ENCODE peak calls at places on chromosomes 1 and 21, in ten cellular contexts. M is right atrium auricular region, E is IMR-90, Q is mammary epithelial cell, O is uterus, N is lower lobe of right lung, R is cardiac muscle cell, X is endodermal cell, A is stomach, L is AG04450. S is an unnamed sample.

GRCh38 chr1:31036749-31037500 is 28.6 kb downstream of the PUM1 start:
- DNase-seq in M (no peak), E (peak; percentile 42), Q (peak; percentile 44), O (no peak), N (no peak), R (no peak), X (no peak), A (no peak), L (no peak), S (no peak)

GRCh38 chr1:208101661-208102431 is 142.3 kb downstream of the PLXNA2 start:
- DNase-seq in M (no peak), E (peak; percentile 36), Q (no peak), O (peak; percentile 63), N (no peak), R (peak; percentile 80), X (no peak), A (no peak), L (no peak), S (peak; percentile 61)

GRCh38 chr1:6162773-6163172 is 17.3 kb downstream of the CHD5 start:
- DNase-seq in M (no peak), E (no peak), Q (no peak), O (no peak), N (no peak), R (no peak), X (peak; percentile 82), A (no peak), L (no peak), S (no peak)

GRCh38 chr1:6265173-6265572 is 4.3 kb upstream of the GPR153 start:
- DNase-seq in M (no peak), E (no peak), Q (no peak), O (no peak), N (no peak), R (no peak), X (no peak), A (no peak), L (no peak), S (no peak)

GRCh38 chr1:28144203-28145135 is 32.0 kb downstream of the PTAFR start:
- DNase-seq in M (no peak), E (peak; percentile 80), Q (peak; percentile 94), O (no peak), N (no peak), R (peak; percentile 45), X (no peak), A (no peak), L (no peak), S (no peak)

GRCh38 chr1:40627987-40628902 is 37.2 kb downstream of the RIMS3 start:
- DNase-seq in M (no peak), E (no peak), Q (peak; percentile 84), O (no peak), N (no peak), R (no peak), X (no peak), A (no peak), L (no peak), S (no peak)

GRCh38 chr1:218865591-218865990 is 308.1 kb upstream of the LYPLAL1 start:
- DNase-seq in M (no peak), E (peak; percentile 47), Q (peak; percentile 79), O (no peak), N (no peak), R (peak; percentile 81), X (no peak), A (no peak), L (no peak), S (no peak)

GRCh38 chr1:2197732-2198165 is 3.2 kb upstream of the FAAP20 start:
- DNase-seq in M (no peak), E (no peak), Q (no peak), O (no peak), N (no peak), R (no peak), X (no peak), A (no peak), L (no peak), S (no peak)

GRCh38 chr1:41051022-41051421 is 29.5 kb upstream of the SLFNL1 start:
- DNase-seq in M (no peak), E (no peak), Q (no peak), O (no peak), N (no peak), R (no peak), X (no peak), A (no peak), L (no peak), S (no peak)

GRCh38 chr1:91765880-91766443 is 120.0 kb downstream of the TGFBR3 start:
- DNase-seq in M (no peak), E (no peak), Q (no peak), O (no peak), N (no peak), R (no peak), X (no peak), A (no peak), L (no peak), S (no peak)

GRCh38 chr1:91765293-91765692 is 120.7 kb downstream of the TGFBR3 start:
- DNase-seq in M (no peak), E (no peak), Q (no peak), O (no peak), N (no peak), R (no peak), X (no peak), A (no peak), L (no peak), S (no peak)

GRCh38 chr1:91763252-91763651 is 122.7 kb downstream of the TGFBR3 start:
- DNase-seq in M (no peak), E (peak; percentile 77), Q (no peak), O (no peak), N (no peak), R (peak; percentile 57), X (no peak), A (no peak), L (no peak), S (no peak)

GRCh38 chr1:91766883-91767282 is 119.1 kb downstream of the TGFBR3 start:
- DNase-seq in M (no peak), E (no peak), Q (no peak), O (no peak), N (no peak), R (no peak), X (no peak), A (no peak), L (no peak), S (no peak)

GRCh38 chr1:91764471-91765115 is 121.4 kb downstream of the TGFBR3 start:
- DNase-seq in M (peak; percentile 53), E (no peak), Q (no peak), O (no peak), N (no peak), R (no peak), X (peak; percentile 87), A (no peak), L (no peak), S (no peak)
- TF ChIP-seq CTCF in M (no peak), E (no peak), Q (no peak), O (no peak), N (no peak), R (no peak), X (peak; percentile 71), A (no peak), L (no peak), S (no peak)

DNA sequence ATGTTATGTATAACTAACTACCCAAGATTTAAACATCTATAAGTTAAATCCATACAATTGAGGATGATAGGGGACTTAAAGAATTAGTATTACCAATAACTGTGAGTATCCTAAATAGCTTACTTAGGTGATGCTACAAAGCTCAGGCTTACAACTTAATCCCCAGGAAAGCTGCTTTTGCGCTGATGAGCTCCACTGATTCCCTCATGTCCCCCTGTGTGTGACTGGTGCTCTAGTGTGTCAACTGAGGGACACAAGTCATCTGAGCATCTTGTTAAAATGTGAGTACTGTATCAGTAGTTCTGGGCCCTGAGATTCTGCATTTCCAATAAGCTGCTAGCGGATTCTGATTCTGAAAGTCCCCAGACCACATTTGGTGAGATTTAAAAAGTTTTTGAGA is 1458.8 kb downstream of the MRPL39 start:
- DNase-seq in M (no peak), E (no peak), Q (no peak), O (no peak), N (no peak), R (no peak), X (no peak), A (no peak), L (no peak), S (no peak)
- H3K9me3 ChIP-seq in M (no peaks in the 10 kb centered on the region), E (no peaks in the 10 kb centered on the region), Q (peaks cover 16% of the 10 kb centered on the region), O (no peaks in the 10 kb centered on the region), N (no peaks in the 10 kb centered on the region), R (no peaks in the 10 kb centered on the region), X (peaks cover 11% of the 10 kb centered on the region), A (no peaks in the 10 kb centered on the region), L (no peaks in the 10 kb centered on the region), S (no peaks in the 10 kb centered on the region)

GRCh38 chr21:45454081-45454923 is 49.3 kb downstream of the COL18A1 start:
- DNase-seq in M (no peak), E (no peak), Q (no peak), O (no peak), N (no peak), R (no peak), X (no peak), A (no peak), L (no peak), S (peak; percentile 8)

GRCh38 chr21:45452696-45453307 is 47.8 kb downstream of the COL18A1 start:
- DNase-seq in M (no peak), E (no peak), Q (no peak), O (no peak), N (no peak), R (no peak), X (no peak), A (no peak), L (no peak), S (no peak)

GRCh38 chr21:45454924-45455315 is 50.0 kb downstream of the COL18A1 start:
- DNase-seq in M (no peak), E (no peak), Q (no peak), O (no peak), N (no peak), R (peak; percentile 62), X (no peak), A (no peak), L (no peak), S (peak; percentile 12)

GRCh38 chr21:45451771-45452182 is 46.8 kb downstream of the COL18A1 start:
- DNase-seq in M (no peak), E (no peak), Q (no peak), O (no peak), N (no peak), R (no peak), X (no peak), A (no peak), L (no peak), S (peak; percentile 7)

GRCh38 chr21:45453308-45453950 is 48.5 kb downstream of the COL18A1 start:
- DNase-seq in M (no peak), E (no peak), Q (no peak), O (no peak), N (no peak), R (no peak), X (no peak), A (no peak), L (no peak), S (peak; percentile 18)
- H3K27me3 ChIP-seq in M (no peaks in the 10 kb centered on the region), E (no peaks in the 10 kb centered on the region), Q (no peaks in the 10 kb centered on the region), O (no peaks in the 10 kb centered on the region), N (no peaks in the 10 kb centered on the region), R (no peaks in the 10 kb centered on the region), X (no peaks in the 10 kb centered on the region), A (no peaks in the 10 kb centered on the region), L (no peaks in the 10 kb centered on the region), S (no peaks in the 10 kb centered on the region)

DNA sequence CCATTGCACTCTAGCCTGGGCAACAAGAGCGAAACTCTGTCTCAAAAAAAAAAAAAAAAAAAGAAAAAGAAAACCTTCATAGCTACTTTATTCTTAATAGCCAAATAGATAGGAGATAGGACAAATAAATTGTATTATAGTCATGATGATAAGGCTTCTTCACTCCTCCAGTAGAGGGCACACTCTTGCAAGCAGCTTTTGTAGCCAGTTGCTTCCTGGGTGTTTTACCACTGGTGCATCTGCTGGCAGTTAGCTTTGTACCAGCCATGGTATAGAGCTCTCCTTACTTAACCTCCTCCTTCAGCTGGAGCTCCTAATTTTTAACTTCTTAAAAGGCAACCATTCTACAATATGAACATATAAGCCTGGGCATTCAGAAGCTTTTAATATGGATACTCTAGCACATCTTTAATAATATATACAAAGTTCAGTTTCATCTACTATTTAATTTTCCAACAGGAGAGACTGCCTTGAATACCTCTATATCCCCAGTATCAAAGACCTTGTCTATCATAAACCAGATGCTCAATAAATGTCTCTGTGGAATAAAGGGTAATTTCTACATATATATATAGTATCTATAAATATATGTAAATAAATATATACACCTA is 35.8 kb downstream of the EVI5 start:
- DNase-seq in M (no peak), E (peak; percentile 75), Q (peak; percentile 54), O (no peak), N (no peak), R (peak; percentile 76), X (peak; percentile 68), A (peak; percentile 39), L (no peak), S (no peak)
- TF ChIP-seq CTCF in M (no peak), E (peak; percentile 76), Q (peak; percentile 80), O (peak; percentile 15), N (peak; percentile 64), R (peak; percentile 69), X (peak; percentile 83), A (peak; percentile 33), L (peak; percentile 78), S (peak; percentile 50)

S was measured in psoas muscle.